ENCODE peak calls at places on chromosomes 11 and 22, in nine cellular contexts. One of them, this sample, is unnamed.

GRCh38 chr11:77073328-77074001 is 6.7 kb downstream of the CAPN5 start:
- DNase-seq in A549: peak
- DNase-seq in ovary: peak
- DNase-seq in GM13976: peak
- DNase-seq in activated CD8-positive, alpha-beta T cell treated with anti-CD3 and anti-CD28 coated beads for 36 hours: no peak
- DNase-seq in uterus: peak
- DNase-seq in IMR-90: peak
- DNase-seq in Calu3: peak
- DNase-seq in heart left ventricle: peak
- DNase-seq in this sample: peak

GRCh38 chr11:23205156-23205871 is 345.0 kb upstream of the CCDC179 start:
- DNase-seq in A549: no peak
- DNase-seq in ovary: no peak
- DNase-seq in GM13976: no peak
- DNase-seq in activated CD8-positive, alpha-beta T cell treated with anti-CD3 and anti-CD28 coated beads for 36 hours: no peak
- DNase-seq in uterus: no peak
- DNase-seq in IMR-90: peak
- DNase-seq in Calu3: no peak
- DNase-seq in heart left ventricle: no peak
- DNase-seq in this sample: no peak

GRCh38 chr11:10287140-10287539 is 6.9 kb downstream of the SBF2 start:
- DNase-seq in A549: no peak
- DNase-seq in ovary: no peak
- DNase-seq in GM13976: no peak
- DNase-seq in activated CD8-positive, alpha-beta T cell treated with anti-CD3 and anti-CD28 coated beads for 36 hours: no peak
- DNase-seq in uterus: no peak
- DNase-seq in IMR-90: peak
- DNase-seq in Calu3: no peak
- DNase-seq in heart left ventricle: no peak
- DNase-seq in this sample: no peak

GRCh38 chr11:122344281-122344680 is 228.3 kb upstream of the BLID start:
- DNase-seq in A549: no peak
- DNase-seq in ovary: no peak
- DNase-seq in GM13976: no peak
- DNase-seq in activated CD8-positive, alpha-beta T cell treated with anti-CD3 and anti-CD28 coated beads for 36 hours: no peak
- DNase-seq in uterus: no peak
- DNase-seq in IMR-90: peak
- DNase-seq in Calu3: no peak
- DNase-seq in heart left ventricle: no peak
- DNase-seq in this sample: no peak

GRCh38 chr22:20899827-20900423 is 17.3 kb upstream of the CRKL start:
- DNase-seq in A549: no peak
- DNase-seq in ovary: no peak
- DNase-seq in GM13976: no peak
- DNase-seq in activated CD8-positive, alpha-beta T cell treated with anti-CD3 and anti-CD28 coated beads for 36 hours: no peak
- DNase-seq in uterus: no peak
- DNase-seq in IMR-90: no peak
- DNase-seq in Calu3: no peak
- DNase-seq in heart left ventricle: no peak
- DNase-seq in this sample: no peak

GRCh38 chr11:1881442-1882264 is 10.0 kb downstream of the PRR33 start:
- DNase-seq in A549: no peak
- DNase-seq in ovary: peak
- DNase-seq in GM13976: peak
- DNase-seq in activated CD8-positive, alpha-beta T cell treated with anti-CD3 and anti-CD28 coated beads for 36 hours: peak
- DNase-seq in uterus: peak
- DNase-seq in IMR-90: no peak
- DNase-seq in Calu3: no peak
- DNase-seq in heart left ventricle: peak
- DNase-seq in this sample: peak

GRCh38 chr11:111387318-111387863 is 8.3 kb upstream of the POU2AF1 start:
- DNase-seq in A549: no peak
- DNase-seq in ovary: no peak
- DNase-seq in GM13976: no peak
- DNase-seq in activated CD8-positive, alpha-beta T cell treated with anti-CD3 and anti-CD28 coated beads for 36 hours: no peak
- DNase-seq in uterus: no peak
- DNase-seq in IMR-90: no peak
- DNase-seq in Calu3: no peak
- DNase-seq in heart left ventricle: no peak
- DNase-seq in this sample: peak

GRCh38 chr11:70876685-70877084 is 375.7 kb downstream of the SHANK2 start:
- DNase-seq in A549: no peak
- DNase-seq in ovary: no peak
- DNase-seq in GM13976: no peak
- DNase-seq in activated CD8-positive, alpha-beta T cell treated with anti-CD3 and anti-CD28 coated beads for 36 hours: no peak
- DNase-seq in uterus: no peak
- DNase-seq in IMR-90: no peak
- DNase-seq in Calu3: no peak
- DNase-seq in heart left ventricle: no peak
- DNase-seq in this sample: no peak

GRCh38 chr11:65591939-65592814 is 3.4 kb downstream of the KCNK7 start:
- DNase-seq in A549: no peak
- DNase-seq in ovary: peak
- DNase-seq in GM13976: no peak
- DNase-seq in activated CD8-positive, alpha-beta T cell treated with anti-CD3 and anti-CD28 coated beads for 36 hours: no peak
- DNase-seq in uterus: no peak
- DNase-seq in IMR-90: peak
- DNase-seq in Calu3: no peak
- DNase-seq in heart left ventricle: no peak
- DNase-seq in this sample: no peak

GRCh38 chr11:60607483-60607882 is 91.9 kb upstream of the MS4A8 start:
- DNase-seq in A549: no peak
- DNase-seq in ovary: no peak
- DNase-seq in GM13976: no peak
- DNase-seq in activated CD8-positive, alpha-beta T cell treated with anti-CD3 and anti-CD28 coated beads for 36 hours: no peak
- DNase-seq in uterus: no peak
- DNase-seq in IMR-90: no peak
- DNase-seq in Calu3: no peak
- DNase-seq in heart left ventricle: no peak
- DNase-seq in this sample: no peak
- TF ChIP-seq CTCF in A549: no peak
- TF ChIP-seq CTCF in ovary: no peak
- TF ChIP-seq CTCF in GM13976: no peak
- TF ChIP-seq CTCF in activated CD8-positive, alpha-beta T cell treated with anti-CD3 and anti-CD28 coated beads for 36 hours: peak
- TF ChIP-seq CTCF in uterus: no peak
- TF ChIP-seq CTCF in IMR-90: no peak
- TF ChIP-seq CTCF in Calu3: no peak
- TF ChIP-seq CTCF in heart left ventricle: no peak
- TF ChIP-seq CTCF in this sample: no peak

GRCh38 chr22:39654959-39655579 is 84.5 kb downstream of the CACNA1I start:
- DNase-seq in A549: peak
- DNase-seq in ovary: no peak
- DNase-seq in GM13976: no peak
- DNase-seq in activated CD8-positive, alpha-beta T cell treated with anti-CD3 and anti-CD28 coated beads for 36 hours: peak
- DNase-seq in uterus: no peak
- DNase-seq in IMR-90: no peak
- DNase-seq in Calu3: no peak
- DNase-seq in heart left ventricle: no peak
- DNase-seq in this sample: no peak
- TF ChIP-seq CTCF in A549: no peak
- TF ChIP-seq CTCF in ovary: no peak
- TF ChIP-seq CTCF in GM13976: no peak
- TF ChIP-seq CTCF in activated CD8-positive, alpha-beta T cell treated with anti-CD3 and anti-CD28 coated beads for 36 hours: no peak
- TF ChIP-seq CTCF in uterus: no peak
- TF ChIP-seq CTCF in IMR-90: no peak
- TF ChIP-seq CTCF in Calu3: peak
- TF ChIP-seq CTCF in heart left ventricle: no peak
- TF ChIP-seq CTCF in this sample: no peak

GRCh38 chr11:33835143-33835878 is 56.6 kb downstream of the LMO2 start:
- DNase-seq in A549: peak
- DNase-seq in ovary: no peak
- DNase-seq in GM13976: no peak
- DNase-seq in activated CD8-positive, alpha-beta T cell treated with anti-CD3 and anti-CD28 coated beads for 36 hours: no peak
- DNase-seq in uterus: peak
- DNase-seq in IMR-90: peak
- DNase-seq in Calu3: no peak
- DNase-seq in heart left ventricle: no peak
- DNase-seq in this sample: no peak
- TF ChIP-seq CTCF in A549: peak
- TF ChIP-seq CTCF in ovary: peak
- TF ChIP-seq CTCF in GM13976: no peak
- TF ChIP-seq CTCF in activated CD8-positive, alpha-beta T cell treated with anti-CD3 and anti-CD28 coated beads for 36 hours: no peak
- TF ChIP-seq CTCF in uterus: peak
- TF ChIP-seq CTCF in IMR-90: peak
- TF ChIP-seq CTCF in Calu3: peak
- TF ChIP-seq CTCF in heart left ventricle: peak
- TF ChIP-seq CTCF in this sample: no peak

GRCh38 chr11:120180571-120181445 is 30.0 kb upstream of the OAF start:
- DNase-seq in A549: no peak
- DNase-seq in ovary: no peak
- DNase-seq in GM13976: peak
- DNase-seq in activated CD8-positive, alpha-beta T cell treated with anti-CD3 and anti-CD28 coated beads for 36 hours: no peak
- DNase-seq in uterus: peak
- DNase-seq in IMR-90: peak
- DNase-seq in Calu3: no peak
- DNase-seq in heart left ventricle: peak
- DNase-seq in this sample: no peak
- TF ChIP-seq CTCF in A549: no peak
- TF ChIP-seq CTCF in ovary: no peak
- TF ChIP-seq CTCF in GM13976: no peak
- TF ChIP-seq CTCF in activated CD8-positive, alpha-beta T cell treated with anti-CD3 and anti-CD28 coated beads for 36 hours: no peak
- TF ChIP-seq CTCF in uterus: no peak
- TF ChIP-seq CTCF in IMR-90: peak
- TF ChIP-seq CTCF in Calu3: no peak
- TF ChIP-seq CTCF in heart left ventricle: no peak
- TF ChIP-seq CTCF in this sample: no peak

GRCh38 chr11:95142431-95142830 is 52.8 kb downstream of the ENDOD1 start:
- DNase-seq in A549: no peak
- DNase-seq in ovary: no peak
- DNase-seq in GM13976: no peak
- DNase-seq in activated CD8-positive, alpha-beta T cell treated with anti-CD3 and anti-CD28 coated beads for 36 hours: no peak
- DNase-seq in uterus: no peak
- DNase-seq in IMR-90: no peak
- DNase-seq in Calu3: no peak
- DNase-seq in heart left ventricle: no peak
- DNase-seq in this sample: no peak

GRCh38 chr11:95137299-95137698 is 47.7 kb downstream of the ENDOD1 start:
- DNase-seq in A549: no peak
- DNase-seq in ovary: no peak
- DNase-seq in GM13976: no peak
- DNase-seq in activated CD8-positive, alpha-beta T cell treated with anti-CD3 and anti-CD28 coated beads for 36 hours: no peak
- DNase-seq in uterus: no peak
- DNase-seq in IMR-90: no peak
- DNase-seq in Calu3: no peak
- DNase-seq in heart left ventricle: no peak
- DNase-seq in this sample: no peak

GRCh38 chr11:95143106-95143681 is 53.5 kb downstream of the ENDOD1 start:
- DNase-seq in A549: no peak
- DNase-seq in ovary: no peak
- DNase-seq in GM13976: no peak
- DNase-seq in activated CD8-positive, alpha-beta T cell treated with anti-CD3 and anti-CD28 coated beads for 36 hours: no peak
- DNase-seq in uterus: no peak
- DNase-seq in IMR-90: peak
- DNase-seq in Calu3: no peak
- DNase-seq in heart left ventricle: no peak
- DNase-seq in this sample: no peak

GRCh38 chr11:95138448-95138847 is 48.8 kb downstream of the ENDOD1 start:
- DNase-seq in A549: no peak
- DNase-seq in ovary: no peak
- DNase-seq in GM13976: peak
- DNase-seq in activated CD8-positive, alpha-beta T cell treated with anti-CD3 and anti-CD28 coated beads for 36 hours: no peak
- DNase-seq in uterus: no peak
- DNase-seq in IMR-90: no peak
- DNase-seq in Calu3: no peak
- DNase-seq in heart left ventricle: no peak
- DNase-seq in this sample: no peak

GRCh38 chr11:95140397-95141030 is 50.9 kb downstream of the ENDOD1 start:
- DNase-seq in A549: no peak
- DNase-seq in ovary: no peak
- DNase-seq in GM13976: no peak
- DNase-seq in activated CD8-positive, alpha-beta T cell treated with anti-CD3 and anti-CD28 coated beads for 36 hours: no peak
- DNase-seq in uterus: no peak
- DNase-seq in IMR-90: peak
- DNase-seq in Calu3: no peak
- DNase-seq in heart left ventricle: no peak
- DNase-seq in this sample: no peak
- TF ChIP-seq CTCF in A549: no peak
- TF ChIP-seq CTCF in ovary: no peak
- TF ChIP-seq CTCF in GM13976: no peak
- TF ChIP-seq CTCF in activated CD8-positive, alpha-beta T cell treated with anti-CD3 and anti-CD28 coated beads for 36 hours: no peak
- TF ChIP-seq CTCF in uterus: no peak
- TF ChIP-seq CTCF in IMR-90: no peak
- TF ChIP-seq CTCF in Calu3: no peak
- TF ChIP-seq CTCF in heart left ventricle: no peak
- TF ChIP-seq CTCF in this sample: no peak

This sample was measured in heart right ventricle.